ENCODE peak calls at places on chromosome 13, in nine cellular contexts. C is AG04450, R is pancreas, X is dorsolateral prefrontal cortex, J is neuronal stem cell, F is psoas muscle, G is transverse colon, D is tibial artery, E is substantia nigra. Q is an unnamed sample.

GRCh38 chr13:82330499-82330898 is 1551.8 kb downstream of the SLITRK1 start:
- DNase-seq in C (no peak), R (no peak), X (no peak), J (no peak), F (no peak), G (no peak), D (no peak), E (no peak), Q (no peak)

GRCh38 chr13:112974676-112975075 is 5.7 kb downstream of the MCF2L start:
- DNase-seq in C (no peak), R (no peak), X (no peak), J (no peak), F (no peak), G (no peak), D (no peak), E (no peak), Q (no peak)

GRCh38 chr13:29621401-29621800 is 25.9 kb upstream of the SLC7A1 start:
- DNase-seq in C (no peak), R (no peak), X (no peak), J (no peak), F (no peak), G (no peak), D (no peak), E (no peak), Q (no peak)

GRCh38 chr13:101231751-101232428 is 184.4 kb downstream of the NALCN start:
- DNase-seq in C (no peak), R (no peak), X (no peak), J (no peak), F (no peak), G (no peak), D (no peak), E (no peak), Q (no peak)

GRCh38 chr13:91017031-91017668 is 330.3 kb upstream of the MIR17HG start:
- DNase-seq in C (no peak), R (no peak), X (peak), J (peak), F (no peak), G (no peak), D (no peak), E (peak), Q (no peak)

GRCh38 chr13:114228176-114228575 is 6.5 kb upstream of the CDC16 start:
- DNase-seq in C (no peak), R (no peak), X (no peak), J (no peak), F (no peak), G (no peak), D (no peak), E (no peak), Q (no peak)

GRCh38 chr13:110306340-110306959 is 507 bp downstream of the COL4A1 start:
- DNase-seq in C (no peak), R (no peak), X (no peak), J (no peak), F (no peak), G (no peak), D (peak), E (no peak), Q (no peak)

GRCh38 chr13:26605845-26606244 is 48.4 kb downstream of the WASF3 start:
- DNase-seq in C (no peak), R (no peak), X (no peak), J (no peak), F (no peak), G (no peak), D (no peak), E (no peak), Q (no peak)

GRCh38 chr13:44718467-44718866 is 142.3 kb upstream of the TSC22D1 start:
- DNase-seq in C (no peak), R (no peak), X (no peak), J (no peak), F (no peak), G (no peak), D (no peak), E (no peak), Q (no peak)

GRCh38 chr13:37889102-37889501 is 19.5 kb upstream of the TRPC4 start:
- DNase-seq in C (no peak), R (no peak), X (no peak), J (no peak), F (no peak), G (no peak), D (no peak), E (no peak), Q (no peak)

GRCh38 chr13:26112843-26113242 is 61.0 kb upstream of the SHISA2 start:
- DNase-seq in C (no peak), R (no peak), X (no peak), J (no peak), F (no peak), G (no peak), D (no peak), E (no peak), Q (no peak)

GRCh38 chr13:97233499-97233898 is 11.4 kb downstream of the MBNL2 start:
- DNase-seq in C (no peak), R (no peak), X (no peak), J (no peak), F (no peak), G (no peak), D (no peak), E (no peak), Q (no peak)
- H3K27ac ChIP-seq in C (no peak), R (no peak), X (peak), J (peak), F (no peak), G (peak), D (no peak), E (peak), Q (no peak)

GRCh38 chr13:51958217-51958547 is 53.1 kb downstream of the ATP7B start:
- DNase-seq in C (no peak), R (no peak), X (no peak), J (no peak), F (no peak), G (peak), D (no peak), E (no peak), Q (no peak)
- H3K27ac ChIP-seq in C (no peak), R (no peak), X (no peak), J (no peak), F (no peak), G (peak), D (no peak), E (no peak), Q (no peak)

DNA sequence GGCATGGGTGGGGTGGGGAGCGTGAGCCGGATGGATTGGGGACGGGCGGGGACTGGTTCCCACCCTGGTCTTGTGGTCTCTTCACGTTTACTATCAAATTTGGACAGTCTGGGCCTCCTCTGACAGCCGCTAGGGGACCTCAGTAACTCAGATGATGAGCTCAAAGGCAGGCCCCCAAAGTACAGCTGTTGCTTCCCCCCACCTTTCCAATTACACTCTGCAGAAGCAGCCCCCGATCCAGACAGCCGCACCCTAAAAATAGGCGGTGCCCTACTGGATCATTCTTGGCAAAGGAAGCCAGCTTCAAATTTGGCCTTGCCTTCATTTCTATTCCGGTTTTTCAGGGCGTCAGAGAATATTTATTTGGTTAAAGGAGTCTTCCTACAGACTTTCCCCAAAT is 1.9 kb upstream of the FOXO1 start:
- DNase-seq in C (no peak), R (no peak), X (no peak), J (no peak), F (peak), G (peak), D (peak), E (no peak), Q (no peak)
- H3K27ac ChIP-seq in C (no peak), R (no peak), X (no peak), J (no peak), F (peak), G (peak), D (no peak), E (no peak), Q (no peak)

DNA sequence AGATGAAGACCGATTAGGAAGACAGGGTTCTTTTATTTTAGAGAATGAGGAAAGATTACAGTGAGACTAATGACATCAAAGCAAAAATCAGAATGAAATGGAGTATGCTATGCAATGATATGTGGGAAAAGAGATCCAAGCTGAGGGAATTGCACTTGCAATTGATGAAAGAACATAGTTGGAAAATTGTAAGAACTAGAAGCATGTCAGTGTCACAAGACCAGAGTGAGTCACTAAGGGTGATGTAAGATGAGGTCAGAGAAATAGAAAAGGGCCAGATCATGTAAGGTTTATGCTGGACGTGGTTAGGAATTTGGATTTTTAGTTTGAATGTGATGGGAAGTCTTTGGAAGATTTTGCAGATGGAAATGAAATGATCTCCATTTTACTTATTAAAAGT is 1937.3 kb downstream of the OLFM4 start:
- DNase-seq in C (no peak), R (no peak), X (no peak), J (no peak), F (no peak), G (no peak), D (no peak), E (no peak), Q (no peak)
- H3K27ac ChIP-seq in C (no peak), R (no peak), X (no peak), J (no peak), F (no peak), G (no peak), D (no peak), E (no peak), Q (no peak)

DNA sequence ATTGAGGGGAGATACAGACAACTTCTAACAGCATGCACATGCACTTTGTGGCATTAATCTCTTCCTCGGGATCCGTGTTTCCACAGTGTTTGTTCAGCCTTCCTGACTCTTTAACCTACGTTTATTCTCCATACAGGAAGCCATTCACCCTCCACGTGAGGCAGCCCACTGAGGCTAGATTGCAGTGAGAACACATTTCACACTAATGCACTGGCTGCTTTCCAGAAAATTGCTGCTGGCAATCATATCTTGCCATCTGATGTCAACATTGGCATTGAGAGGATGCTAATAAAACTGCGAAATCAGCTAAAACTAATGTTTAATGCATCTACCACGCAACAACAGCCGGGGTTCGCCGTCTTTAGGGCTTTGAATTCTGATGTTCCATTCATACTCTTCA is 30.0 kb downstream of the DCLK1 start:
- DNase-seq in C (no peak), R (no peak), X (no peak), J (no peak), F (no peak), G (no peak), D (no peak), E (no peak), Q (no peak)
- H3K27ac ChIP-seq in C (no peak), R (no peak), X (no peak), J (no peak), F (no peak), G (no peak), D (no peak), E (no peak), Q (no peak)

DNA sequence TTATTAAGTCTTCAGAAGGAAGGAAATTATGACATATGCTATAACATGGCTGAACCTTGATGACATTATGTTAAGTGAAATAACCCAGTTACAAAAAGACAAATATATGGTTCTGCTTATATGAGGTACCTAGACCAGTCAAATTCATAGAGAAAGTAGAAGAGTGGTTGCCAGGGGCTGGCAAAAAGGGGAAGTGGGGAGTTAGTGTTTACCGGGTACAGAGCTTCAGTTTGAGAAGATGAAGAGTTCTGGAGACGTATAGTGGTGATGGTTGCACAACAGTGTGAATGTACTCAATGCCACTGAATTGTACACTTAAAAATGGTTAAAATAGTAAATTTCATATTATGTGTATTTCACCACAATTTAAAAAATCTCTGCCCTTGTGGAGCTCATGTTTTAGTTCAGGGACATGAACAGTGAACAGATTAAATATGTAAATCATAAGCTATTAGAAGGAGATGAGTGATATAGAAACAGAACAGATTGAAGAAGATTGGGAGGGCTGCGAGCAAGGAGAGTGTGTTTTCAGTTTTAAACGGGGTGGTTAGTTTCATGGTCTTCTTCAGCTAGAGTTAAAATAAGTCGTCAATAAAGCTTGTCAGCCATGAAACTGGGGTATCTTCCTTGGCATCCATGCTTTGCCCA is 355.2 kb downstream of the KCNRG start:
- DNase-seq in C (no peak), R (no peak), X (no peak), J (no peak), F (no peak), G (no peak), D (no peak), E (no peak), Q (no peak)
- H3K27ac ChIP-seq in C (no peak), R (no peak), X (no peak), J (no peak), F (no peak), G (no peak), D (no peak), E (no peak), Q (no peak)

GRCh38 chr13:79936368-79937136 is 404.4 kb downstream of the SPRY2 start:
- DNase-seq in C (peak), R (no peak), X (peak), J (no peak), F (no peak), G (no peak), D (peak), E (peak), Q (peak)
- H3K27ac ChIP-seq in C (peak), R (peak), X (peak), J (no peak), F (peak), G (peak), D (peak), E (peak), Q (peak)

GRCh38 chr13:66341978-66342377 is 888.2 kb downstream of the PCDH9 start:
- DNase-seq in C (no peak), R (no peak), X (no peak), J (no peak), F (no peak), G (no peak), D (no peak), E (no peak), Q (no peak)

GRCh38 chr13:66347718-66348117 is 882.4 kb downstream of the PCDH9 start:
- DNase-seq in C (no peak), R (no peak), X (no peak), J (no peak), F (no peak), G (no peak), D (no peak), E (no peak), Q (no peak)

GRCh38 chr13:66343224-66343828 is 886.8 kb downstream of the PCDH9 start:
- DNase-seq in C (no peak), R (no peak), X (no peak), J (no peak), F (no peak), G (no peak), D (no peak), E (no peak), Q (no peak)

GRCh38 chr13:66345988-66346387 is 884.1 kb downstream of the PCDH9 start:
- DNase-seq in C (no peak), R (no peak), X (no peak), J (no peak), F (no peak), G (no peak), D (no peak), E (no peak), Q (no peak)

DNA sequence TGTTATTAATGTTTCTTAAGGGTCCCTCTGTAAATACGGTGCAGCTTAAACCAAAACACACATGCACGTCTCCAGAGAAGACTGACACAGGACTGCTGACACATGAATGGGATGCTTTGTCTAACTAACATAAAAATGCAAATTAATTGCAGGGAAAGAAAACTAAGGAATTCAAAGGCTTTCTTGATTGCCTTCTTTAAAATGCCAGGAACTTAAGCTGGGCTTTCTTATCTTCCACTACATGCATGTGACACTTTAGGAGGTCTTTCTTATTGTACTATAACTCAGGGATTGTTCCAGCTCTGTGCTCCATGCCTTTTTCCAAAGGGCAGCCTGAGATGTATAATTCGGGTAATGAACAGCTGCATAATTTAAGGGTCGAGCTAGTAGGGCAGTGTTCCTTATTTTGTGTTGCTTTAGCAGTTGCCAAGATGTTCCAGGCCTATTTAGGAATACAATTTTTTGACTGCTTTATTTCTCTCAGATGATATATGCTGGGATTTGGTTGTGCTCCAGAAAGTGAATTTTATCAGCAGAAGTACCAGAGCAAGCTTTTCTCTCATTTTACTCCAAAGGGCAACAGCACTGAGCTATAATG is 885.3 kb downstream of the PCDH9 start:
- DNase-seq in C (no peak), R (no peak), X (no peak), J (peak), F (no peak), G (no peak), D (no peak), E (no peak), Q (no peak)
- H3K27ac ChIP-seq in C (no peak), R (no peak), X (peak), J (peak), F (no peak), G (no peak), D (no peak), E (peak), Q (no peak)

DNA sequence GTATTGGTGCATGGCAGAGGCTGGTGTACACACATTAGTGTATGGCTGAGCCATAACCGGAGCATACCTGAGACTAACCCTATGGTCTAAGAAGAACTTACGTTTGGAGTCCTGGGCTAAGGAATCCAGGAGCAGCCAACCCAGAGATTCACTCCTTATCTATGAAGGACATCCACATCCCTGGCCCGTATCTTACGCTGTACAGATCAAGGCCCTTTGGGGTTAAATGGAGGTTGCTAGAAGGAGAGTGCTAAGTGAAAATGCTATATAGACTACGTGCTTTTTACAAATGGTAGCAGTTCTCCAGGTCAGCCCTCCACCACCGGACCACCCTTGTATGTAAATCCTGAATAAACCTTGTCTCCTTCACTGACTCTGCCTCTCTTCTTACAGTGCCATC is 1.9 kb upstream of the SUGT1 start:
- DNase-seq in C (no peak), R (no peak), X (no peak), J (no peak), F (no peak), G (no peak), D (no peak), E (no peak), Q (no peak)
- H3K27ac ChIP-seq in C (no peak), R (no peak), X (no peak), J (no peak), F (no peak), G (no peak), D (peak), E (no peak), Q (no peak)

Q was measured in epithelial cell of prostate.